ENCODE peak calls at places on chromosome 14, in six cellular contexts. F is H9, R is neuronal stem cell, J is IMR-90, N is H1, T is mesendoderm. A is an unnamed sample.

GRCh38 chr14:30331030-30331429 is 227.9 kb upstream of the G2E3 start:
- DNase-seq in F (no peak), R (no peak), J (no peak), N (no peak), T (no peak), A (no peak)

GRCh38 chr14:94903338-94903737 is 133.4 kb upstream of the GSC start:
- DNase-seq in F (no peak), R (no peak), J (no peak), N (no peak), T (no peak), A (no peak)

GRCh38 chr14:42002139-42002538 is 395.5 kb downstream of the LRFN5 start:
- DNase-seq in F (no peak), R (no peak), J (peak), N (no peak), T (no peak), A (peak)

GRCh38 chr14:85257287-85257686 is 272.7 kb upstream of the FLRT2 start:
- DNase-seq in F (no peak), R (no peak), J (no peak), N (no peak), T (peak), A (no peak)

GRCh38 chr14:104442611-104443390 is 136.8 kb upstream of the C14orf180 start:
- DNase-seq in F (peak), R (no peak), J (no peak), N (no peak), T (no peak), A (no peak)

GRCh38 chr14:105908481-105908911 is 382.1 kb downstream of the TMEM121 start:
- DNase-seq in F (no peak), R (no peak), J (no peak), N (no peak), T (no peak), A (no peak)

GRCh38 chr14:77045570-77045890 is 17.0 kb upstream of the IRF2BPL start:
- DNase-seq in F (no peak), R (no peak), J (no peak), N (no peak), T (no peak), A (no peak)

GRCh38 chr14:105865266-105865903 is 339.0 kb downstream of the TMEM121 start:
- DNase-seq in F (peak), R (no peak), J (no peak), N (no peak), T (no peak), A (no peak)

GRCh38 chr14:22822017-22822618 is 6.9 kb upstream of the SLC7A7 start:
- DNase-seq in F (peak), R (no peak), J (no peak), N (no peak), T (peak), A (no peak)

GRCh38 chr14:22821193-22822016 is 6.2 kb upstream of the SLC7A7 start:
- DNase-seq in F (no peak), R (no peak), J (no peak), N (no peak), T (peak), A (peak)

GRCh38 chr14:22820731-22821130 is 5.5 kb upstream of the SLC7A7 start:
- DNase-seq in F (no peak), R (no peak), J (no peak), N (no peak), T (peak), A (peak)

GRCh38 chr14:22824711-22825359 is 4.9 kb upstream of the MRPL52 start:
- DNase-seq in F (no peak), R (no peak), J (peak), N (no peak), T (peak), A (peak)

GRCh38 chr14:22822619-22823551 is 6.8 kb upstream of the MRPL52 start:
- DNase-seq in F (peak), R (peak), J (peak), N (peak), T (peak), A (peak)
- H3K18ac ChIP-seq in F (peak), R (peak), J (peak), N (peak), T (peak), A (peak)

GRCh38 chr14:24273422-24273998 is 2.1 kb upstream of the RABGGTA start:
- DNase-seq in F (no peak), R (no peak), J (no peak), N (no peak), T (peak), A (no peak)

GRCh38 chr14:24272442-24272841 is 1.0 kb upstream of the RABGGTA start:
- DNase-seq in F (no peak), R (no peak), J (no peak), N (no peak), T (no peak), A (no peak)

GRCh38 chr14:24271834-24272263 is 452 bp upstream of the RABGGTA start:
- DNase-seq in F (no peak), R (no peak), J (no peak), N (no peak), T (no peak), A (no peak)

GRCh38 chr14:24275524-24276139 is 4.2 kb upstream of the RABGGTA start:
- DNase-seq in F (peak), R (no peak), J (no peak), N (no peak), T (peak), A (no peak)

DNA sequence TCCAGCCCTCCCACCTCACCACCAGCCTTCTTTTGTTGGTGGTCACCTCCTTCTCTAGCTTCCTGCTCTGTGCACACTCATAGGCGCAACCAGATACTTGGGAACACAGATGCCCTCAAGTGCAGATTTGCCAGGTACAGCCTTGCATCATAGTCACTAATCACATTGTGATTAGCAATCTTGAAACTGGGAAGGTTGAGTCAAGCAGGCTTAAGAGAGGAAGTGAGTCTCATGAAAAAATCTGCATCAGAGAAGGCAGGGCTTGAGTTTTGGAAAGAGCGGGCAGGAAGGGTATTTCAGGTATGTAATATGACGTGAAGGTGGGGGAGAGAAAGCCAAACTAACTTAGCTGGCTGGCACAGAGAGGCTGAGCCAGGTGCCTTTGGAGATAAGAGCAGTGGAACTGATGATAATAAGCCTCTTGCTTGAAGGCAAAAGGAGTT is 2.7 kb upstream of the RABGGTA start:
- DNase-seq in F (no peak), R (no peak), J (peak), N (no peak), T (peak), A (no peak)
- H2BK15ac ChIP-seq in F (no peak), R (no peak), J (no peak), N (no peak), T (no peak), A (no peak)

DNA sequence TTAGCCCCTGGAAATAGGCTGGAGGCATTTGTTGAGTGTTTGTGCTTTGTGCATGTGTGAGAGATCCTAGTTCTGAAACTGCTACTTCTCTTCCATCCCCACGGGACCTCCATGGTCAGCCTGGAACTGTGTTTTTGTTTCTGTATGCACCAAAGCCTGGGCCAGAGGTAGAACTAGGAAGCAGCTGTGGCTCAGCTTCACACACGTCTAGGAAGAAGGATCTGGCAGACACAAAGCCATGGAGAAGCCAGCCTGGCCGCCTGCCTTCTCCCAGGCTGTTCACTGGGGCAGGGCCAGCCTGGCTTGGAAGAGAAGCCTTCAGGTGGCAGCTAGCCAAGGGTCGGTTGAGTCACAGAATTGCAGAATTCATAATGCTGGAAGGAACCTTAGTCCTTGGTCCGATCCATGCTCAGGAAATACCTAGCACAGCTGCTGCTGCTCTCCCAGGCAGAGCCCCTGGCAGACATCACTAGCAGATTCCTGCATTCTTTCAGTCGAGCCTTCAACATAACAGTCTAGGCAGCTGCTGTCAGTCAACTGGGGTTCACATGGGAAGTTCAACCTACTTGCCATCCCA is 27.0 kb downstream of the RIN3 start:
- DNase-seq in F (no peak), R (no peak), J (peak), N (no peak), T (peak), A (peak)
- H3K18ac ChIP-seq in F (no peak), R (no peak), J (peak), N (no peak), T (no peak), A (peak)

GRCh38 chr14:55580401-55581010 is 499 bp downstream of the KTN1 start:
- DNase-seq in F (peak), R (peak), J (no peak), N (no peak), T (no peak), A (peak)

GRCh38 chr14:55579724-55580400 is at the start of gene KTN1:
- DNase-seq in F (peak), R (peak), J (peak), N (no peak), T (peak), A (peak)

GRCh38 chr14:55578511-55578910 is 1.5 kb upstream of the KTN1 start:
- DNase-seq in F (no peak), R (no peak), J (no peak), N (no peak), T (no peak), A (no peak)

GRCh38 chr14:55574988-55575387 is 5.0 kb upstream of the KTN1 start:
- DNase-seq in F (no peak), R (no peak), J (no peak), N (no peak), T (no peak), A (no peak)

DNA sequence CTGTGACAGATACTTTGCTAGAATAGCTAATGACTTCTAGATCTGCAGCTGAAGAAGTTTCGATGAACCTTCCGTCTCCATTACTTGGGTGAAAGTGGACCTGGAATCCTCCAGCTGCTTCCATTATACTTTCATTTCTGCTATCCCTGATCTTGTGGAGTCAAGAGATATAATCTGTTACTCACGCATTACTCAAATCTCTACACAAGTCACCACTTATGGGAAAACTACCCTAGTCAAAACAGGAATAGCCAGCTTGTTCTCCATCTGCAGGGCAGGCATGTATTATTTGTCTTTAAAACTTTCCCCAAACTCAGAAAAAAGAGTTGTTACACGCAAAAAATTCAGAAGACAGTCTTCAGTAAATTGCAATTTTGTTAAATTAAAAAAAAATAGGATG is 2.8 kb upstream of the KTN1 start:
- DNase-seq in F (no peak), R (no peak), J (no peak), N (no peak), T (no peak), A (no peak)
- H2BK15ac ChIP-seq in F (no peak), R (no peak), J (no peak), N (no peak), T (no peak), A (no peak)

GRCh38 chr14:31881531-31882310 is 195.4 kb upstream of the ARHGAP5 start:
- DNase-seq in F (no peak), R (no peak), J (peak), N (no peak), T (no peak), A (no peak)
- H3K18ac ChIP-seq in F (no peak), R (no peak), J (peak), N (no peak), T (no peak), A (peak)

A was measured in mesenchymal stem cell.